ENCODE peak calls at places on chromosomes 3 and 15, in six cellular contexts. D, S, U, L, J and R are unnamed samples.

GRCh38 chr3:138118863-138119766 is 3.7 kb upstream of the DZIP1L start:
- DNase-seq in L (peak; percentile 81), U (peak; percentile 24), D (no peak), J (peak; percentile 77), S (peak; percentile 94), R (peak; percentile 75)

GRCh38 chr3:131856171-131856570 is 178.6 kb downstream of the CPNE4 start:
- DNase-seq in J (no peak), U (no peak), L (no peak), D (no peak), S (no peak), R (no peak)

GRCh38 chr3:43286886-43287301 is 554 bp downstream of the SNRK start:
- DNase-seq in D (no peak), U (peak; percentile 6), J (no peak), L (no peak), S (peak; percentile 30), R (peak; percentile 32)

GRCh38 chr15:70569718-70570231 is 193.6 kb downstream of the UACA start:
- DNase-seq in S (no peak), D (no peak), U (no peak), J (no peak), L (no peak), R (no peak)

GRCh38 chr3:10638466-10638865 is 133.1 kb upstream of the ATP2B2 start:
- DNase-seq in U (no peak), D (no peak), S (no peak), L (no peak), J (no peak), R (no peak)

GRCh38 chr3:109977903-109978302 is 640.6 kb upstream of the DPPA4 start:
- DNase-seq in U (no peak), D (no peak), L (no peak), S (no peak), J (no peak), R (no peak)

GRCh38 chr15:38508647-38509046 is 54.7 kb downstream of the FAM98B start:
- DNase-seq in J (no peak), U (no peak), D (no peak), L (no peak), S (no peak), R (no peak)

GRCh38 chr15:46854559-46854958 is 862.7 kb upstream of the SEMA6D start:
- DNase-seq in U (no peak), J (no peak), S (no peak), D (no peak), L (no peak), R (no peak)

GRCh38 chr3:4306091-4306490 is 2.9 kb downstream of the SETMAR start:
- DNase-seq in L (no peak), D (no peak), J (no peak), S (no peak), U (no peak), R (no peak)